ENCODE peak calls at places on chromosomes 16 and 17, in nine cellular contexts. Z is T1000; H is NCI-H1092 treated with DMSO at 0.1 percent for 48 hours; T is activated CD8-positive, alpha-beta T cell treated with anti-CD3 and anti-CD28 coated beads, Interleukin-2, amount 10 ng/mL, durations not matched to agents 7 days and 5 days; Q is fibroblast of gingiva; G is foreskin fibroblast; O is activated naive CD8-positive, alpha-beta T cell treated with anti-CD3 and anti-CD28 coated beads for 36 hours; P is stimulated activated CD8-positive, alpha-beta memory T cell treated with anti-CD3 and anti-CD28 coated beads, Interleukin-7, amount 100 ng/mL, for 24 hours; Y is GM10248. K is an unnamed sample.

GRCh38 chr17:38701504-38702165 is 3.4 kb upstream of the MLLT6 start:
- DNase-seq in Z (no peak), H (peak), T (peak), Q (peak), G (peak), O (peak), P (peak), Y (peak), K (no peak)

GRCh38 chr17:57666198-57666870 is 78.8 kb downstream of the CCDC182 start:
- DNase-seq in Z (no peak), H (no peak), T (no peak), Q (no peak), G (no peak), O (no peak), P (no peak), Y (no peak), K (peak)

GRCh38 chr17:10616502-10617119 is 40.5 kb downstream of the MYH3 start:
- DNase-seq in Z (peak), H (peak), T (peak), Q (peak), G (peak), O (peak), P (peak), Y (peak), K (no peak)

GRCh38 chr16:66295761-66296546 is 70.5 kb upstream of the CDH5 start:
- DNase-seq in Z (no peak), H (no peak), T (no peak), Q (no peak), G (no peak), O (no peak), P (no peak), Y (no peak), K (peak)

GRCh38 chr17:16988749-16989229 is 16.9 kb upstream of the TNFRSF13B start:
- DNase-seq in Z (no peak), H (no peak), T (no peak), Q (no peak), G (no peak), O (no peak), P (no peak), Y (peak), K (no peak)

GRCh38 chr16:80462902-80463301 is 77.9 kb upstream of the DYNLRB2 start:
- DNase-seq in Z (no peak), H (no peak), T (no peak), Q (no peak), G (no peak), O (no peak), P (no peak), Y (no peak), K (no peak)

GRCh38 chr17:28249706-28250105 is 69.3 kb upstream of the TMEM97 start:
- DNase-seq in Z (no peak), H (no peak), T (no peak), Q (no peak), G (no peak), O (no peak), P (no peak), Y (no peak), K (no peak)

GRCh38 chr17:3949418-3949817 is 14.8 kb downstream of the ATP2A3 start:
- DNase-seq in Z (no peak), H (no peak), T (no peak), Q (no peak), G (no peak), O (no peak), P (no peak), Y (no peak), K (no peak)

GRCh38 chr17:29251969-29252866 is 5.6 kb downstream of the CRYBA1 start:
- DNase-seq in Z (no peak), H (no peak), T (no peak), Q (peak), G (peak), O (no peak), P (no peak), Y (no peak), K (no peak)

GRCh38 chr16:54627616-54628015 is 303.0 kb upstream of the IRX5 start:
- DNase-seq in Z (no peak), H (no peak), T (no peak), Q (no peak), G (no peak), O (no peak), P (no peak), Y (no peak), K (no peak)

GRCh38 chr16:1741553-1742165 is 29.7 kb downstream of the NME3 start:
- DNase-seq in Z (no peak), H (no peak), T (no peak), Q (no peak), G (no peak), O (no peak), P (no peak), Y (no peak), K (no peak)

GRCh38 chr17:21095735-21096134 is 31.0 kb upstream of the DHRS7B start:
- DNase-seq in Z (no peak), H (no peak), T (no peak), Q (no peak), G (no peak), O (no peak), P (no peak), Y (no peak), K (no peak)

K was measured in vagina.